ENCODE peak calls at places on chromosomes 6 and 20, in ten cellular contexts. One of them, this sample, is unnamed.

GRCh38 chr20:41001497-41001896 is 27.1 kb upstream of the TOP1 start:
- DNase-seq in T-helper 2 cell: no peak
- DNase-seq in T follicular helper cell: no peak
- DNase-seq in NCI-H524: no peak
- DNase-seq in left ventricle myocardium inferior: no peak
- DNase-seq in AG08396: no peak
- DNase-seq in T-helper 1 cell: no peak
- DNase-seq in AG09319: no peak
- DNase-seq in activated gamma-delta T cell: no peak
- DNase-seq in fibroblast of pulmonary artery: peak
- DNase-seq in this sample: no peak

GRCh38 chr6:72350256-72350875 is 271.5 kb upstream of the KCNQ5 start:
- DNase-seq in AG08396: no peak
- DNase-seq in fibroblast of pulmonary artery: no peak
- DNase-seq in AG09319: no peak
- DNase-seq in T-helper 2 cell: no peak
- DNase-seq in T follicular helper cell: no peak
- DNase-seq in activated gamma-delta T cell: no peak
- DNase-seq in left ventricle myocardium inferior: no peak
- DNase-seq in NCI-H524: no peak
- DNase-seq in T-helper 1 cell: no peak
- DNase-seq in this sample: no peak

GRCh38 chr6:114344216-114344970 is 1.6 kb upstream of the HS3ST5 start:
- DNase-seq in activated gamma-delta T cell: no peak
- DNase-seq in T-helper 1 cell: no peak
- DNase-seq in NCI-H524: no peak
- DNase-seq in fibroblast of pulmonary artery: no peak
- DNase-seq in AG09319: no peak
- DNase-seq in T-helper 2 cell: no peak
- DNase-seq in AG08396: no peak
- DNase-seq in left ventricle myocardium inferior: no peak
- DNase-seq in T follicular helper cell: no peak
- DNase-seq in this sample: no peak

GRCh38 chr6:30615958-30616810 is 859 bp downstream of the PPP1R10 start:
- DNase-seq in NCI-H524: peak
- DNase-seq in T-helper 2 cell: no peak
- DNase-seq in fibroblast of pulmonary artery: peak
- DNase-seq in left ventricle myocardium inferior: no peak
- DNase-seq in T-helper 1 cell: no peak
- DNase-seq in T follicular helper cell: peak
- DNase-seq in activated gamma-delta T cell: no peak
- DNase-seq in AG08396: no peak
- DNase-seq in AG09319: no peak
- DNase-seq in this sample: peak

GRCh38 chr20:37933797-37934633 is 31.1 kb downstream of the VSTM2L start:
- DNase-seq in fibroblast of pulmonary artery: no peak
- DNase-seq in activated gamma-delta T cell: no peak
- DNase-seq in T follicular helper cell: no peak
- DNase-seq in T-helper 2 cell: no peak
- DNase-seq in left ventricle myocardium inferior: no peak
- DNase-seq in NCI-H524: no peak
- DNase-seq in T-helper 1 cell: no peak
- DNase-seq in AG08396: no peak
- DNase-seq in AG09319: no peak
- DNase-seq in this sample: no peak

GRCh38 chr20:20780127-20780822 is 67.8 kb upstream of the RALGAPA2 start:
- DNase-seq in T follicular helper cell: no peak
- DNase-seq in AG08396: no peak
- DNase-seq in AG09319: no peak
- DNase-seq in fibroblast of pulmonary artery: peak
- DNase-seq in NCI-H524: no peak
- DNase-seq in activated gamma-delta T cell: no peak
- DNase-seq in T-helper 2 cell: no peak
- DNase-seq in T-helper 1 cell: no peak
- DNase-seq in left ventricle myocardium inferior: peak
- DNase-seq in this sample: no peak

GRCh38 chr6:107305391-107305790 is 154.0 kb downstream of the PDSS2 start:
- DNase-seq in AG09319: no peak
- DNase-seq in fibroblast of pulmonary artery: peak
- DNase-seq in T-helper 2 cell: no peak
- DNase-seq in T follicular helper cell: no peak
- DNase-seq in NCI-H524: no peak
- DNase-seq in left ventricle myocardium inferior: no peak
- DNase-seq in T-helper 1 cell: no peak
- DNase-seq in activated gamma-delta T cell: no peak
- DNase-seq in AG08396: no peak
- DNase-seq in this sample: no peak

GRCh38 chr6:28597217-28597835 is 71.6 kb downstream of the GPX5 start:
- DNase-seq in T-helper 2 cell: no peak
- DNase-seq in NCI-H524: peak
- DNase-seq in fibroblast of pulmonary artery: peak
- DNase-seq in left ventricle myocardium inferior: no peak
- DNase-seq in AG08396: peak
- DNase-seq in AG09319: peak
- DNase-seq in activated gamma-delta T cell: no peak
- DNase-seq in T-helper 1 cell: no peak
- DNase-seq in T follicular helper cell: no peak
- DNase-seq in this sample: no peak

GRCh38 chr6:42375905-42376304 is 75.8 kb downstream of the TRERF1 start:
- DNase-seq in left ventricle myocardium inferior: no peak
- DNase-seq in activated gamma-delta T cell: no peak
- DNase-seq in NCI-H524: no peak
- DNase-seq in T-helper 2 cell: no peak
- DNase-seq in AG08396: no peak
- DNase-seq in AG09319: no peak
- DNase-seq in T follicular helper cell: no peak
- DNase-seq in fibroblast of pulmonary artery: no peak
- DNase-seq in T-helper 1 cell: no peak
- DNase-seq in this sample: no peak

GRCh38 chr6:160139420-160139851 is 17.8 kb downstream of the SLC22A1 start:
- DNase-seq in T-helper 1 cell: no peak
- DNase-seq in left ventricle myocardium inferior: no peak
- DNase-seq in NCI-H524: no peak
- DNase-seq in activated gamma-delta T cell: no peak
- DNase-seq in T-helper 2 cell: no peak
- DNase-seq in AG09319: peak
- DNase-seq in AG08396: peak
- DNase-seq in fibroblast of pulmonary artery: peak
- DNase-seq in T follicular helper cell: no peak
- DNase-seq in this sample: no peak

GRCh38 chr6:11428895-11429294 is 108.7 kb upstream of the TMEM170B start:
- DNase-seq in T-helper 1 cell: no peak
- DNase-seq in T-helper 2 cell: no peak
- DNase-seq in left ventricle myocardium inferior: no peak
- DNase-seq in T follicular helper cell: no peak
- DNase-seq in AG08396: peak
- DNase-seq in activated gamma-delta T cell: no peak
- DNase-seq in fibroblast of pulmonary artery: peak
- DNase-seq in NCI-H524: no peak
- DNase-seq in AG09319: no peak
- DNase-seq in this sample: no peak

GRCh38 chr20:17504326-17504897 is 26.8 kb downstream of the BFSP1 start:
- DNase-seq in fibroblast of pulmonary artery: no peak
- DNase-seq in left ventricle myocardium inferior: no peak
- DNase-seq in AG08396: peak
- DNase-seq in T-helper 2 cell: no peak
- DNase-seq in activated gamma-delta T cell: no peak
- DNase-seq in NCI-H524: no peak
- DNase-seq in T-helper 1 cell: no peak
- DNase-seq in T follicular helper cell: no peak
- DNase-seq in AG09319: no peak
- DNase-seq in this sample: no peak

GRCh38 chr20:48478370-48478769 is 349.4 kb downstream of the PREX1 start:
- DNase-seq in NCI-H524: no peak
- DNase-seq in T-helper 2 cell: no peak
- DNase-seq in left ventricle myocardium inferior: no peak
- DNase-seq in T-helper 1 cell: no peak
- DNase-seq in AG09319: no peak
- DNase-seq in AG08396: no peak
- DNase-seq in fibroblast of pulmonary artery: no peak
- DNase-seq in T follicular helper cell: no peak
- DNase-seq in activated gamma-delta T cell: no peak
- DNase-seq in this sample: no peak

GRCh38 chr6:130886965-130887364 is 59.8 kb downstream of the SMLR1 start:
- DNase-seq in T-helper 1 cell: no peak
- DNase-seq in T follicular helper cell: no peak
- DNase-seq in fibroblast of pulmonary artery: no peak
- DNase-seq in AG09319: no peak
- DNase-seq in T-helper 2 cell: no peak
- DNase-seq in left ventricle myocardium inferior: no peak
- DNase-seq in activated gamma-delta T cell: no peak
- DNase-seq in AG08396: no peak
- DNase-seq in NCI-H524: no peak
- DNase-seq in this sample: no peak

GRCh38 chr20:53080969-53081871 is 109.1 kb downstream of the TSHZ2 start:
- DNase-seq in AG08396: no peak
- DNase-seq in left ventricle myocardium inferior: no peak
- DNase-seq in T-helper 1 cell: no peak
- DNase-seq in NCI-H524: no peak
- DNase-seq in fibroblast of pulmonary artery: peak
- DNase-seq in AG09319: no peak
- DNase-seq in activated gamma-delta T cell: no peak
- DNase-seq in T follicular helper cell: no peak
- DNase-seq in T-helper 2 cell: no peak
- DNase-seq in this sample: no peak

GRCh38 chr20:47055699-47056369 is 161.2 kb downstream of the EYA2 start:
- DNase-seq in left ventricle myocardium inferior: no peak
- DNase-seq in T-helper 1 cell: no peak
- DNase-seq in NCI-H524: no peak
- DNase-seq in AG08396: no peak
- DNase-seq in T-helper 2 cell: no peak
- DNase-seq in T follicular helper cell: no peak
- DNase-seq in fibroblast of pulmonary artery: no peak
- DNase-seq in AG09319: peak
- DNase-seq in activated gamma-delta T cell: no peak
- DNase-seq in this sample: no peak

GRCh38 chr6:103122766-103123601 is 1729.5 kb downstream of the GRIK2 start:
- DNase-seq in AG08396: peak
- DNase-seq in T-helper 2 cell: no peak
- DNase-seq in activated gamma-delta T cell: no peak
- DNase-seq in NCI-H524: peak
- DNase-seq in fibroblast of pulmonary artery: peak
- DNase-seq in T-helper 1 cell: no peak
- DNase-seq in left ventricle myocardium inferior: no peak
- DNase-seq in AG09319: no peak
- DNase-seq in T follicular helper cell: no peak
- DNase-seq in this sample: no peak

GRCh38 chr6:45478235-45478634 is 100.5 kb upstream of the SUPT3H start:
- DNase-seq in AG09319: no peak
- DNase-seq in activated gamma-delta T cell: no peak
- DNase-seq in T-helper 1 cell: no peak
- DNase-seq in fibroblast of pulmonary artery: peak
- DNase-seq in left ventricle myocardium inferior: no peak
- DNase-seq in NCI-H524: no peak
- DNase-seq in T-helper 2 cell: no peak
- DNase-seq in T follicular helper cell: no peak
- DNase-seq in AG08396: peak
- DNase-seq in this sample: no peak

GRCh38 chr6:26552640-26553189 is 14.5 kb downstream of the HMGN4 start:
- DNase-seq in left ventricle myocardium inferior: no peak
- DNase-seq in T-helper 2 cell: no peak
- DNase-seq in NCI-H524: no peak
- DNase-seq in activated gamma-delta T cell: no peak
- DNase-seq in T follicular helper cell: no peak
- DNase-seq in fibroblast of pulmonary artery: no peak
- DNase-seq in AG09319: no peak
- DNase-seq in AG08396: no peak
- DNase-seq in T-helper 1 cell: no peak
- DNase-seq in this sample: no peak

GRCh38 chr6:15220062-15220461 is 25.8 kb upstream of the JARID2 start:
- DNase-seq in AG09319: no peak
- DNase-seq in activated gamma-delta T cell: no peak
- DNase-seq in T follicular helper cell: no peak
- DNase-seq in AG08396: no peak
- DNase-seq in left ventricle myocardium inferior: no peak
- DNase-seq in T-helper 2 cell: no peak
- DNase-seq in T-helper 1 cell: no peak
- DNase-seq in NCI-H524: no peak
- DNase-seq in fibroblast of pulmonary artery: no peak
- DNase-seq in this sample: no peak

GRCh38 chr20:10553326-10553984 is 118.3 kb downstream of the SLX4IP start:
- DNase-seq in AG09319: no peak
- DNase-seq in T follicular helper cell: no peak
- DNase-seq in T-helper 2 cell: no peak
- DNase-seq in left ventricle myocardium inferior: peak
- DNase-seq in fibroblast of pulmonary artery: peak
- DNase-seq in T-helper 1 cell: no peak
- DNase-seq in activated gamma-delta T cell: no peak
- DNase-seq in AG08396: peak
- DNase-seq in NCI-H524: peak
- DNase-seq in this sample: no peak

GRCh38 chr20:60482609-60483008 is 524.4 kb downstream of the CDH26 start:
- DNase-seq in fibroblast of pulmonary artery: no peak
- DNase-seq in T-helper 2 cell: no peak
- DNase-seq in left ventricle myocardium inferior: no peak
- DNase-seq in T-helper 1 cell: no peak
- DNase-seq in T follicular helper cell: no peak
- DNase-seq in AG08396: no peak
- DNase-seq in activated gamma-delta T cell: no peak
- DNase-seq in NCI-H524: no peak
- DNase-seq in AG09319: peak
- DNase-seq in this sample: no peak

GRCh38 chr6:127225497-127225896 is 41.2 kb upstream of the RNF146 start:
- DNase-seq in fibroblast of pulmonary artery: no peak
- DNase-seq in activated gamma-delta T cell: no peak
- DNase-seq in T-helper 2 cell: no peak
- DNase-seq in AG08396: no peak
- DNase-seq in NCI-H524: no peak
- DNase-seq in T-helper 1 cell: no peak
- DNase-seq in T follicular helper cell: no peak
- DNase-seq in left ventricle myocardium inferior: no peak
- DNase-seq in AG09319: no peak
- DNase-seq in this sample: no peak

GRCh38 chr6:13248953-13249432 is 79.3 kb downstream of the TBC1D7 start:
- DNase-seq in T follicular helper cell: no peak
- DNase-seq in T-helper 1 cell: no peak
- DNase-seq in AG09319: no peak
- DNase-seq in left ventricle myocardium inferior: no peak
- DNase-seq in AG08396: no peak
- DNase-seq in fibroblast of pulmonary artery: no peak
- DNase-seq in T-helper 2 cell: no peak
- DNase-seq in NCI-H524: no peak
- DNase-seq in activated gamma-delta T cell: no peak
- DNase-seq in this sample: no peak

This sample was measured in effector CD8-positive, alpha-beta T cell.